ENCODE peak calls at places on chromosomes 6 and 20, in seven cellular contexts. E, V, T, L, P, G and X are unnamed samples.

GRCh38 chr20:41619360-41620115 is 1.4 kb upstream of the CHD6 start:
- DNase-seq in P (peak; percentile 35), T (no peak), L (no peak), G (peak; percentile 55), V (no peak), E (no peak), X (no peak)

GRCh38 chr20:4815618-4816017 is 93.9 kb downstream of the PRND start:
- DNase-seq in E (no peak), V (no peak), P (no peak), G (no peak), T (no peak), L (no peak), X (no peak)

GRCh38 chr6:22071655-22072054 is 225.2 kb downstream of the PRL start:
- DNase-seq in E (no peak), V (peak; percentile 75), G (no peak), T (peak; percentile 53), P (peak; percentile 50), L (peak; percentile 19), X (no peak)

GRCh38 chr20:37397076-37397953 is 51.4 kb downstream of the SRC start:
- DNase-seq in L (no peak), T (no peak), G (no peak), E (peak; percentile 31), P (peak; percentile 28), V (no peak), X (no peak)

GRCh38 chr6:35206346-35206745 is 7.4 kb upstream of the SCUBE3 start:
- DNase-seq in V (no peak), E (no peak), P (no peak), G (no peak), T (no peak), L (no peak), X (no peak)

GRCh38 chr6:159729598-159729997 is 2.3 kb downstream of the WTAP start:
- DNase-seq in L (peak; percentile 24), G (no peak), T (no peak), V (no peak), P (peak; percentile 26), E (peak; percentile 40), X (no peak)

GRCh38 chr6:33000053-33000452 is 9.3 kb downstream of the HLA-DOA start:
- DNase-seq in G (peak; percentile 88), E (peak; percentile 29), L (peak; percentile 69), V (no peak), T (no peak), P (no peak), X (no peak)

GRCh38 chr6:135906542-135906941 is 55.0 kb downstream of the PDE7B start:
- DNase-seq in V (no peak), T (no peak), G (no peak), P (peak; percentile 79), E (peak; percentile 33), L (peak; percentile 63), X (no peak)

GRCh38 chr20:48051810-48052491 is 266.7 kb upstream of the SULF2 start:
- DNase-seq in T (no peak), E (peak; percentile 85), L (peak; percentile 88), G (no peak), P (peak; percentile 90), V (no peak), X (no peak)

GRCh38 chr6:118187568-118188164 is 280.6 kb downstream of the SLC35F1 start:
- DNase-seq in G (no peak), P (peak; percentile 88), E (no peak), L (no peak), T (peak; percentile 93), V (no peak), X (peak; percentile 15)

GRCh38 chr6:98787961-98788360 is 46.4 kb upstream of the POU3F2 start:
- DNase-seq in T (peak; percentile 88), G (peak; percentile 72), L (no peak), V (no peak), P (peak; percentile 48), E (no peak), X (no peak)

GRCh38 chr20:56178219-56178618 is 70.3 kb upstream of the MC3R start:
- DNase-seq in V (no peak), G (no peak), E (no peak), P (no peak), L (no peak), T (no peak), X (no peak)

GRCh38 chr20:2172305-2173175 is 70.9 kb downstream of the STK35 start:
- DNase-seq in V (peak; percentile 66), G (peak; percentile 88), P (peak; percentile 25), E (peak; percentile 23), T (peak; percentile 32), L (peak; percentile 54), X (no peak)

GRCh38 chr6:116019428-116019827 is 41.3 kb downstream of the FRK start:
- DNase-seq in G (no peak), E (no peak), P (no peak), L (no peak), T (no peak), V (no peak), X (no peak)

GRCh38 chr6:163289445-163289844 is 125.1 kb upstream of the QKI start:
- DNase-seq in T (no peak), E (no peak), L (no peak), V (no peak), P (no peak), G (no peak), X (no peak)

GRCh38 chr6:7833753-7834075 is 76.9 kb downstream of the TXNDC5 start:
- DNase-seq in P (no peak), V (no peak), L (no peak), T (no peak), G (no peak), E (no peak), X (no peak)

GRCh38 chr20:8339313-8339712 is 207.2 kb downstream of the PLCB1 start:
- DNase-seq in T (no peak), L (no peak), G (no peak), P (no peak), E (no peak), V (no peak), X (no peak)

GRCh38 chr20:51542033-51542893 is at the start of gene NFATC2:
- DNase-seq in V (peak; percentile 69), L (no peak), P (no peak), G (peak; percentile 83), E (no peak), T (no peak), X (no peak)

GRCh38 chr6:143136647-143137046 is 76.0 kb downstream of the AIG1 start:
- DNase-seq in T (no peak), E (no peak), V (no peak), G (peak; percentile 53), P (no peak), L (no peak), X (no peak)

GRCh38 chr6:8432614-8433013 is 2.7 kb downstream of the SLC35B3 start:
- DNase-seq in L (peak; percentile 11), V (no peak), T (no peak), P (peak; percentile 17), G (no peak), E (no peak), X (no peak)

GRCh38 chr6:40251609-40252008 is 317.3 kb upstream of the MOCS1 start:
- DNase-seq in P (no peak), T (peak; percentile 22), E (no peak), V (no peak), L (no peak), G (no peak), X (no peak)

GRCh38 chr6:12048609-12049008 is 36.5 kb downstream of the HIVEP1 start:
- DNase-seq in E (no peak), T (no peak), G (no peak), V (no peak), P (no peak), L (no peak), X (no peak)

GRCh38 chr6:39263299-39264037 is 34.2 kb upstream of the KCNK5 start:
- DNase-seq in T (no peak), P (no peak), V (no peak), G (no peak), E (peak; percentile 16), L (no peak), X (no peak)

GRCh38 chr20:57977141-57977540 is 251.3 kb downstream of the ANKRD60 start:
- DNase-seq in P (no peak), T (no peak), V (peak; percentile 52), E (no peak), G (no peak), L (no peak), X (no peak)
- H3K4me3 ChIP-seq in P (no peak overlapping the region), T (no peak overlapping the region), V (no peak overlapping the region), E (no peak overlapping the region), G (no peak overlapping the region), L (no peak overlapping the region), X (no peak overlapping the region)

DNA sequence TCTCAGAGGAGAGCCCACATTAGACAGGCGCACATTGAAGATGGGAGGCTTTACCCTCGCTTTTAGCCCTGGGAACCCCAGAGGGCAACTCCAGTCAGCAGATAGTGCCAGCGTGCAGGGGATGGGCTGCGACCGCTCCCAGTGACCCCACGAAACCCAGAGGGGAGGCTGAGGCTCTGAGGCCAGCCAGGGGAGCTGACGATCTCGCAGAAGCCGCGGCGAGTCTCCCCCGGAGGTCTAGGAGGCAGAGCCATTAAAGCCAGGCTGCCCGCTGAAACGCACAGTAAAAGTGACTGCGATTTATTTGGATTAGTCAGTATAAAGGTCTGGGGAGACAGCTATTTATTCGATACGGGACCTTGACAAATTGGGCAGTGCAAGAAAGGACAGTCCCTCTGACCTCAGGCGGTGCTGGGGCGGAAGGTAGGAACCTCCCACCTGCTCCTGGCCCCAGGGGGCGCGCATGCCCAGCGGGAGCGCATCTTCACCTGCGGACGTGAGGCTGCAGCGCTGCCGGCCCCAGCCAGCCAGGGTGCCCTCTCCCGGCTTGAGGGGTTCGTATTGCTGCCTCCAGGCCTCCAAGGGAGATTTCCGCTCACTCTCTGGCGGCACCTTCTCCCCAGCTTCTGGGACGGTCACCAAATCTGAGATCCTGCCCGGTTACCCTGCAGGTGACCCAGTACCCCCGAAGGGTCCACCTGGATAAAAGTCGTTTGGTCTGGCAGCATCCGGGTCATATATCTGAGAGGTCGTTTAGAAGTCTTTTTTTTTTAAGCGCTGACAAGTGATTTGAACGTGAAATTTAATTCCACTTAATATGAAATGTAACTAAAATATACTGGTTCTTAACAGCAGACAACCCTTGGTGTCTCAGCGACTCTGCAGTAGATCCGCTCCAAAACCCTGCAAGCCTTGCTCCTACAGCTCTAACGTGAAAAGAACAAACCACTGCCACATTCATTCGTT is 34.0 kb upstream of the TCF21 start:
- DNase-seq in E (no peak), G (peak; percentile 81), T (no peak), P (no peak), V (no peak), L (no peak), X (no peak)
- H3K4me3 ChIP-seq in E (no peak overlapping the region), G (peak overlapping the region; percentile 80), T (no peak overlapping the region), P (no peak overlapping the region), V (peak overlapping the region; percentile 38), L (no peak overlapping the region), X (peak overlapping the region; percentile 28)

DNA sequence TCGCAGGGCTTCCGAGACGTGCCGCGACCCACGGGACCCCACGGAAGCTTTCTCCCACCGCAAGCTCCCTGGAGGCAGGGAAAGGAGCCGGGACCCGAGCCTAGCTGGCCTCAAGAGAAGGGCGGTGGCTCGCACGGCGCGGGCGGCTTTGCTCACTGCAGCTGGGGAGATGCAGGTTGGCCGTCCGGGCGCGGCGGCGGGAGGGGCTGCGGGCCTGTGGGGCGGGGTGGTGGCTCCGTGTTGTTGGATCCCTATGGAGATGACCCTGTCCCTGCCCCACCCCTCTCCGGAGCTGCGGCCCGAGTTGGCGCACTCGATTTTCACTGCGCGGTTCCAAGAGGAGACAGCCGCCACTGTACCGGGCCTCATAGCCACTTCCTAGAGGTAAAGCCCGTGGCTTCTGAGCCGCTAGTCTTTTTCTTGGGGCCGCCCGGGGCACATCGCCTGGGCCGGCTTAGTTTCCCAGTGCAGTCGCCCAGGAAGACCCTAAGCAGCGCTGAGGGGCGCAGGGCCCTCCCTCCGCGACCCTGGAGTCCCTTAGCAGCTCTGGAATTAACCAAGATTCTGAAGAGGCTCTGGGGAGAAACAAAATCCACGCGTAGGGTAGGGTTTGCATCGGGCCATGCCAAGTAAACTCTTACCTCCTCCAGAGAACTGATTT is at the start of gene ECT2L:
- DNase-seq in T (no peak), G (peak; percentile 95), L (peak; percentile 76), V (peak; percentile 85), E (peak; percentile 40), P (peak; percentile 69), X (no peak)
- H3K4me3 ChIP-seq in T (no peak within 1 kb of the TSS), G (no peak within 1 kb of the TSS), L (peak within 1 kb of the TSS; percentile 35), V (peak within 1 kb of the TSS; percentile 54), E (no peak within 1 kb of the TSS), P (peak within 1 kb of the TSS; percentile 44), X (peak within 1 kb of the TSS; percentile 34)

GRCh38 chr20:49979030-49979832 is 3.5 kb upstream of the SNAI1 start:
- DNase-seq in G (peak; percentile 92), P (peak; percentile 48), L (no peak), E (no peak), T (no peak), V (no peak), X (no peak)
- H3K4me3 ChIP-seq in G (peak overlapping the region; percentile 72), P (peak overlapping the region; percentile 17), L (no peak overlapping the region), E (peak overlapping the region; percentile 32), T (peak overlapping the region; percentile 52), V (peak overlapping the region; percentile 30), X (peak overlapping the region; percentile 34)